ENCODE peak calls at places on chromosome 20, in six cellular contexts. J is GM12891, E is K562, Q is H1, D is GM12878, L is HepG2. U is an unnamed sample.

GRCh38 chr20:22387452-22387851 is 196.9 kb downstream of the FOXA2 start:
- DNase-seq in L (no peak), E (no peak), D (no peak), Q (no peak), J (no peak), U (no peak)

GRCh38 chr20:11972478-11972877 is 54.8 kb downstream of the BTBD3 start:
- DNase-seq in D (no peak), E (no peak), J (no peak), Q (no peak), L (no peak), U (no peak)

GRCh38 chr20:17357238-17357637 is 130.4 kb downstream of the PCSK2 start:
- DNase-seq in Q (no peak), L (no peak), E (no peak), D (no peak), J (no peak), U (no peak)

GRCh38 chr20:13119583-13119982 is 101.5 kb upstream of the ISM1 start:
- DNase-seq in J (no peak), D (no peak), E (peak), L (peak), Q (peak), U (no peak)

GRCh38 chr20:38728911-38729642 is 4.8 kb downstream of the SLC32A1 start:
- DNase-seq in D (no peak), Q (no peak), L (no peak), E (no peak), J (peak), U (peak)

GRCh38 chr20:2919518-2920245 is 46.4 kb downstream of the PTPRA start:
- DNase-seq in E (no peak), J (no peak), Q (no peak), L (no peak), D (no peak), U (no peak)

GRCh38 chr20:52829111-52829510 is 143.0 kb upstream of the TSHZ2 start:
- DNase-seq in J (no peak), E (no peak), D (no peak), L (no peak), Q (no peak), U (no peak)

GRCh38 chr20:57650756-57651483 is 30.7 kb upstream of the ZBP1 start:
- DNase-seq in D (no peak), Q (no peak), E (no peak), J (no peak), L (no peak), U (no peak)

GRCh38 chr20:10369723-10370090 is 64.3 kb downstream of the MKKS start:
- DNase-seq in E (peak), L (no peak), J (no peak), D (no peak), Q (no peak), U (no peak)

GRCh38 chr20:60372822-60373221 is 414.6 kb downstream of the CDH26 start:
- DNase-seq in L (no peak), E (no peak), D (no peak), Q (no peak), J (no peak), U (no peak)

GRCh38 chr20:11166716-11167115 is 492.9 kb upstream of the JAG1 start:
- DNase-seq in E (no peak), L (no peak), Q (no peak), J (no peak), D (no peak), U (no peak)

GRCh38 chr20:61746781-61747180 is 318.9 kb downstream of the TAF4 start:
- DNase-seq in J (no peak), E (no peak), L (no peak), D (no peak), Q (no peak), U (no peak)

GRCh38 chr20:36642136-36642535 is 3.9 kb downstream of the SLA2 start:
- DNase-seq in D (no peak), J (no peak), Q (no peak), L (no peak), E (peak), U (no peak)

GRCh38 chr20:19431906-19432305 is 219.5 kb downstream of the SLC24A3 start:
- DNase-seq in D (no peak), L (no peak), J (no peak), Q (no peak), E (no peak), U (no peak)

GRCh38 chr20:44600301-44600700 is 17.9 kb downstream of the PKIG start:
- DNase-seq in E (no peak), J (no peak), Q (no peak), L (no peak), D (no peak), U (no peak)
- TF ChIP-seq POLR2A in E (no peak), J (no peak), Q (no peak), L (no peak), D (no peak), U (no peak)

GRCh38 chr20:3964719-3965118 is 50.6 kb downstream of the RNF24 start:
- DNase-seq in Q (no peak), E (no peak), D (no peak), J (no peak), L (no peak), U (no peak)
- TF ChIP-seq POLR2AphosphoS5 in Q (no peak), E (no peak), D (no peak), J (no peak), L (no peak), U (no peak)

DNA sequence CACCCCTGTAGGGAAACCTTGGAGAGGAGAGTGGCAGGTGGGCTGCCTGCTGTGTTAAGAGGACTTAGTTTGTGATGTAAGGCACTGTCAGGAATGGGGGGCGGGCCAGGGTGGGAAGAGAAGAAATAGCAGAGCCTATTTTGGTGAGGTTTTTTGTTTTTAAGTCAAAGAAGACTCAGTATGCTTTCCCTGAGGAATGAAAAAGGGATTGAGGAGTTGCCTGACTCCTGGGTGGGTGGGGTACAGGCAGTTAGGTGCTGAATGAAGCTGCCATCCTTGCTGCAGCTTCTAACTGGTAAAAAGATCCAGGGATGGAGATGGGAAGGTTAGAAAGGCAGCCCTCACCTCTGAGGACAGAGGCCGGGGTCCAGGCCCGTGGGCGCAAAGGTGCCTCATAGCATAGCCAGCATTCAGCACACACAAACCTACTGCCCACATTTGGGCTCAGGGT is 37.9 kb downstream of the PLCG1 start:
- DNase-seq in E (no peak), J (no peak), D (no peak), Q (no peak), L (no peak), U (no peak)
- TF ChIP-seq TAF1 in E (no peak), J (no peak), D (no peak), Q (no peak), L (no peak), U (no peak)

DNA sequence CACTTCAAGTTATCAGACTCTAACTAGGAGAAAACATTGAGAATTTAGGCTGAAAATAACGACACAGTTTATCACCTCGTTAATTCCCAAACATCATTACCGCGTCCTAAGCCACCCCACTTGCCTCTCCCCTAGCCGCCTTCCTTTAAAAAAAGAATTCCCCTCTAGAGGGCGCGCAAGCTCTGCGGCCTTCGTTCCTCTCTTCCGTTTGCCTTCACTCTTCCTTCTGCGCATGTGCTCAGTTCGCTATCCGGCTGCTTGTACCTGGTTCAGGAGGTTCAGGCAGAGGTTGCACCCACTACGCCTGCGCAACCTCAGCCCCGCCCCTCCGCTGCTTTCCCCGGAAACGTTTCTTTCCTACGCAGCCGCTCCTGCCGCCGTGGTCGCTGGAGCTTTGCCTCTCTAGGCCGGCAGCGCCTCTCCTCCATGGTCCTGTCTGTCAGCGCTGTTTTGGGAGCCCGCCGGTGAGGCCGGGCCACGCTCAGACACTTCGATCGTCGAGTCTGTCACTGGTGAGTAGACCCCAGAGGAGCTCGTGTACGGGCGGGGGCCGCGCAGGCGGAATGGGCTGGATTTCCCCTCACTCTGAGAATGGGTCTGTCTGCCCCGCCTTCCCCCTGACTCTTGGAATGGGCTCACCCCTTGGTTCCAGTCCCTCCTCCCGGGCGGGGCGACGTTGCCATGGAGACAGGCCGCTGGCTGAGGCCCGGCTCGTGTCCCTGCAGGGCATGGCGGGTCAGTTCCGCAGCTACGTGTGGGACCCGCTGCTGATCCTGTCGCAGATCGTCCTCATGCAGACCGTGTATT is at the start of gene SYS1:
- DNase-seq in L (peak), Q (peak), E (peak), J (peak), D (peak), U (peak)
- TF ChIP-seq POLR2A in L (peak), Q (peak), E (peak), J (peak), D (peak), U (peak)

DNA sequence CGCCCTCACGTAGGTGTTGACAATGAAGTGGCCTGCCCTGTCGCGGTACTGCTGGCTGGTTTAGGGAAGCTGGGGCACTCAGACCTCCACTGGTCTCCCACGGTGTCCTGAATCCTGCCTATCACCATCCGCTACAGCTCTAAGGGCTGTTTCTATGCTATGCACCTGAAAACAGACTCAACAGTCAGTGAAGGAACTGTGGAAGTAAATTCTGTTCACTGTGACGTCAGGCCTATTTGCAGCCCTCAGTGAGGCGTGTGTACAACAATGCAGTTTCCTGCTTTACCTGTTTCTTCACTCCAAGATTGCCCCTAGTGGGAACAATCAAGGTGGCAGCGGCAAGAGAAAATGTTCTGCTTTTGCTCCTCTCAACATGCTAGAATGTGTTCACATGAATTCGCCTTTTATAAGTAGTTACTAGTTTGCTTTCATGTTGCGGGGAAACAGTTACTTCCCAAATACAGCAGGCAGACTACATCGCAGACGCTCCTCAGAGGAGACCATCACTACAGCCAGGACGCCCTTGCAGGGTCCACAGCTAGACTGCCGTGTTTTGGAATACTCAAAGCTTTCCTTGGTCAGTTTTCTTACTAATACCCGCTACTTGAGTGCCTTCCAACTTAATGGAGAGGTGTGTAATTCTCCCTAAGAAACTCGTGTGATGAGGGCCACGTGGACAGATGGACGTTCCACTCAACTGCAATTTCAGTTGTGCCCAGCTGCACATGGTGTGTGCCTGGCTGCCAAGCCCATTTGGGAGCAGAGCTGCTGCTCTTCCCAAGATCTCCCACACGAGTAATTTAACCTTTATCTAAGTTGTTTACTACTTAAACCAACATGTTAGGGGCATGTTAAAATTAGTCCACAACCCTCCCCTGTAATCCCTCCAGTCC is 25.4 kb downstream of the DIDO1 start:
- DNase-seq in Q (no peak), D (no peak), J (no peak), E (peak), L (peak), U (no peak)
- TF ChIP-seq POLR2AphosphoS5 in Q (peak), D (no peak), J (peak), E (peak), L (no peak), U (no peak)